ENCODE peak calls at places on chromosomes 12 and 14, in four cellular contexts. V is H7, Z is substantia nigra, B is IMR-90. F is an unnamed sample.

GRCh38 chr12:28023156-28023887 is 50.8 kb upstream of the PTHLH start:
- DNase-seq in V (no peak), Z (no peak), B (peak; percentile 95), F (no peak)

GRCh38 chr12:55929306-55929791 is 1.6 kb upstream of the DGKA start:
- DNase-seq in V (no peak), B (no peak), Z (no peak), F (no peak)

GRCh38 chr12:111406474-111407370 is 999 bp downstream of the SH2B3 start:
- DNase-seq in V (peak; percentile 78), B (no peak), Z (no peak), F (no peak)

GRCh38 chr12:72679147-72679757 is 407.1 kb downstream of the TRHDE start:
- DNase-seq in Z (no peak), B (no peak), V (no peak), F (no peak)

GRCh38 chr12:4421590-4422031 is 24.0 kb downstream of the FGF6 start:
- DNase-seq in V (peak; percentile 89), B (peak; percentile 36), Z (no peak), F (no peak)

GRCh38 chr14:36097356-36097755 is 79.2 kb downstream of the PTCSC3 start:
- DNase-seq in B (no peak), Z (no peak), V (no peak), F (no peak)

GRCh38 chr14:76289276-76289675 is 86.7 kb upstream of the ESRRB start:
- DNase-seq in B (no peak), V (no peak), Z (no peak), F (no peak)

GRCh38 chr14:51395361-51395849 is 155.4 kb downstream of the TMX1 start:
- DNase-seq in Z (no peak), V (no peak), B (peak; percentile 89), F (peak; percentile 23)

GRCh38 chr14:36981832-36982528 is 190.4 kb downstream of the SLC25A21 start:
- DNase-seq in B (peak; percentile 79), V (no peak), Z (no peak), F (no peak)

GRCh38 chr14:92448786-92449185 is 64.8 kb upstream of the RIN3 start:
- DNase-seq in B (no peak), Z (no peak), V (no peak), F (no peak)

GRCh38 chr14:85934886-85935254 is 404.9 kb downstream of the FLRT2 start:
- DNase-seq in B (no peak), Z (no peak), V (no peak), F (no peak)

GRCh38 chr14:104731249-104731924 is 7.4 kb downstream of the ADSS1 start:
- DNase-seq in V (peak; percentile 94), B (no peak), Z (no peak), F (no peak)

GRCh38 chr14:87805315-87805723 is 187.7 kb downstream of the GALC start:
- DNase-seq in V (peak; percentile 59), Z (no peak), B (no peak), F (peak; percentile 4)

GRCh38 chr14:104101651-104102281 is 16.3 kb downstream of the ASPG start:
- DNase-seq in B (no peak), Z (no peak), V (no peak), F (no peak)

GRCh38 chr12:102528111-102528510 is 47.7 kb upstream of the IGF1 start:
- DNase-seq in B (peak; percentile 54), V (no peak), Z (no peak), F (no peak)

GRCh38 chr12:75781532-75782046 is 250.0 kb downstream of the PHLDA1 start:
- DNase-seq in Z (no peak), V (no peak), B (peak; percentile 81), F (no peak)

GRCh38 chr14:78848234-78848820 is 678.2 kb downstream of the NRXN3 start:
- DNase-seq in Z (no peak), B (peak; percentile 31), V (peak; percentile 5), F (no peak)

GRCh38 chr14:78425332-78425731 is 255.2 kb downstream of the NRXN3 start:
- DNase-seq in V (peak; percentile 20), B (no peak), Z (no peak), F (no peak)